ENCODE peak calls at places on chromosomes 2 and 18, in six cellular contexts. Y is fibroblast of lung, Z is A549, V is HL-60, I is GM06990, U is psoas muscle. K is an unnamed sample.

GRCh38 chr2:64291181-64291580 is 147.0 kb upstream of the PELI1 start:
- DNase-seq in Y (peak; percentile 69), Z (peak; percentile 31), V (no peak), I (no peak), U (no peak), K (peak; percentile 94)

GRCh38 chr2:222076978-222077690 is 221.7 kb downstream of the PAX3 start:
- DNase-seq in Y (no peak), Z (no peak), V (no peak), I (no peak), U (no peak), K (no peak)

GRCh38 chr2:233436691-233437438 is 82.6 kb downstream of the DGKD start:
- DNase-seq in Y (no peak), Z (no peak), V (no peak), I (no peak), U (no peak), K (no peak)

GRCh38 chr18:1513519-1513918 is 608.8 kb downstream of the ADCYAP1 start:
- DNase-seq in Y (no peak), Z (no peak), V (no peak), I (no peak), U (no peak), K (peak; percentile 8)

GRCh38 chr2:224281374-224281773 is 120.5 kb downstream of the FAM124B start:
- DNase-seq in Y (no peak), Z (no peak), V (no peak), I (no peak), U (no peak), K (no peak)

GRCh38 chr2:169928463-169928864 is 101.2 kb downstream of the UBR3 start:
- DNase-seq in Y (peak; percentile 74), Z (no peak), V (peak; percentile 10), I (peak; percentile 9), U (no peak), K (peak; percentile 77)

GRCh38 chr2:215171151-215171550 is 32.7 kb upstream of the ABCA12 start:
- DNase-seq in Y (peak; percentile 12), Z (no peak), V (no peak), I (no peak), U (no peak), K (peak; percentile 6)

GRCh38 chr2:144890828-144891227 is 370.9 kb upstream of the ZEB2 start:
- DNase-seq in Y (peak; percentile 56), Z (peak; percentile 2), V (no peak), I (no peak), U (no peak), K (peak; percentile 68)

GRCh38 chr2:1641498-1641897 is 102.8 kb downstream of the PXDN start:
- DNase-seq in Y (peak; percentile 32), Z (no peak), V (no peak), I (no peak), U (no peak), K (peak; percentile 26)

GRCh38 chr2:129462349-129462748 is 517.1 kb upstream of the RAB6C start:
- DNase-seq in Y (no peak), Z (no peak), V (no peak), I (no peak), U (no peak), K (no peak)

GRCh38 chr18:3283908-3284307 is 22.0 kb downstream of the MYL12B start:
- DNase-seq in Y (no peak), Z (no peak), V (no peak), I (no peak), U (no peak), K (no peak)

GRCh38 chr2:156803243-156803642 is 367.1 kb downstream of the GPD2 start:
- DNase-seq in Y (no peak), Z (no peak), V (no peak), I (no peak), U (no peak), K (no peak)

GRCh38 chr2:203225423-203226039 is 13.3 kb upstream of the CYP20A1 start:
- DNase-seq in Y (peak; percentile 13), Z (no peak), V (no peak), I (no peak), U (no peak), K (peak; percentile 45)

GRCh38 chr2:162677476-162677875 is 161.1 kb downstream of the KCNH7 start:
- DNase-seq in Y (no peak), Z (no peak), V (no peak), I (no peak), U (no peak), K (peak; percentile 27)

GRCh38 chr2:239471011-239471792 is 70.4 kb upstream of the HDAC4 start:
- DNase-seq in Y (no peak), Z (no peak), V (no peak), I (no peak), U (no peak), K (no peak)

GRCh38 chr2:1505031-1505441 is 91.8 kb downstream of the TPO start:
- DNase-seq in Y (no peak), Z (no peak), V (no peak), I (no peak), U (no peak), K (no peak)

GRCh38 chr2:13050764-13051163 is 334.0 kb downstream of the TRIB2 start:
- DNase-seq in Y (peak; percentile 80), Z (no peak), V (no peak), I (no peak), U (no peak), K (peak; percentile 46)

GRCh38 chr2:79622508-79622907 is 109.7 kb downstream of the CTNNA2 start:
- DNase-seq in Y (no peak), Z (no peak), V (no peak), I (no peak), U (no peak), K (no peak)

GRCh38 chr2:10347559-10347941 is 44.8 kb downstream of the HPCAL1 start:
- DNase-seq in Y (no peak), Z (no peak), V (no peak), I (no peak), U (peak; percentile 25), K (no peak)

GRCh38 chr2:159807183-159808037 is 9.4 kb upstream of the CD302 start:
- DNase-seq in Y (peak; percentile 61), Z (peak; percentile 57), V (no peak), I (no peak), U (no peak), K (peak; percentile 76)

GRCh38 chr2:237552911-237553310 is 13.5 kb upstream of the PRLH start:
- DNase-seq in Y (no peak), Z (no peak), V (no peak), I (no peak), U (no peak), K (no peak)

GRCh38 chr2:55761526-55761925 is 67.9 kb upstream of the PNPT1 start:
- DNase-seq in Y (peak; percentile 63), Z (no peak), V (no peak), I (no peak), U (no peak), K (peak; percentile 81)

DNA sequence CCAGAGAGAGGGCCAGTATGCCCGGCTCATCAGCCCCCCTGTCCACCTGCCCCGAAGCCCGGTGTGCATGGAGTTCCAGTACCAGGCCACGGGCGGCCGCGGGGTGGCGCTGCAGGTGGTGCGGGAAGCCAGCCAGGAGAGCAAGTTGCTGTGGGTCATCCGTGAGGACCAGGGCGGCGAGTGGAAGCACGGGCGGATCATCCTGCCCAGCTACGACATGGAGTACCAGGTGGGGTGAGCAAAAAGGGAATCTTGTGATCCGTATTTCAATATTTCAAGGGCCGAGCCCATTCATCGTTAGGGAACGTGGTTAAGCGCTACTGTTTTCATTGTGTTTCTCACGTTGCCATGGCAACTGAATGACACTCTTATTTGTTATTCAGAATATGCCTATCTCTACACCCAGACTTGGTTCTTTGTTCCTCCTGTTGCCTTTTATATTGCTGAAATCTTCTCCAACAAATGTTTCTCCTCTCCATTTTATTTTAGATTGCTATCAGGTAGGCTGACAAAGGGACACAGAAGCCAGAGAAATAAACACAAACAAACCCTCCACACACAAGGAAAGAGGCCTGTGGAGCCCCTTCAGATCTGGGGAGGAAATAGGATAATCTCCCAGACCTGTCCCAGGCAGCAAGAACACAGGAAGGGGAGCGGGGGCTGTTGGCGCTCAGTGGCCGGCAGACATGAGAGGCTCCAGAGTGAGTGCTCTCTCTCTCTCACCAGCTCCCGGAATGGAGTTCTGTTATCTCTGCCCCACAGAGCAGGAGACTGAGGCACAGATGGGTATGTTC is 81.6 kb downstream of the NRP2 start:
- DNase-seq in Y (peak; percentile 76), Z (peak; percentile 35), V (peak; percentile 6), I (peak; percentile 26), U (peak; percentile 62), K (peak; percentile 91)
- H3K4me3 ChIP-seq in Y (no peak overlapping the region), Z (no peak overlapping the region), V (no peak overlapping the region), I (no peak overlapping the region), U (no peak overlapping the region), K (no peak overlapping the region)

DNA sequence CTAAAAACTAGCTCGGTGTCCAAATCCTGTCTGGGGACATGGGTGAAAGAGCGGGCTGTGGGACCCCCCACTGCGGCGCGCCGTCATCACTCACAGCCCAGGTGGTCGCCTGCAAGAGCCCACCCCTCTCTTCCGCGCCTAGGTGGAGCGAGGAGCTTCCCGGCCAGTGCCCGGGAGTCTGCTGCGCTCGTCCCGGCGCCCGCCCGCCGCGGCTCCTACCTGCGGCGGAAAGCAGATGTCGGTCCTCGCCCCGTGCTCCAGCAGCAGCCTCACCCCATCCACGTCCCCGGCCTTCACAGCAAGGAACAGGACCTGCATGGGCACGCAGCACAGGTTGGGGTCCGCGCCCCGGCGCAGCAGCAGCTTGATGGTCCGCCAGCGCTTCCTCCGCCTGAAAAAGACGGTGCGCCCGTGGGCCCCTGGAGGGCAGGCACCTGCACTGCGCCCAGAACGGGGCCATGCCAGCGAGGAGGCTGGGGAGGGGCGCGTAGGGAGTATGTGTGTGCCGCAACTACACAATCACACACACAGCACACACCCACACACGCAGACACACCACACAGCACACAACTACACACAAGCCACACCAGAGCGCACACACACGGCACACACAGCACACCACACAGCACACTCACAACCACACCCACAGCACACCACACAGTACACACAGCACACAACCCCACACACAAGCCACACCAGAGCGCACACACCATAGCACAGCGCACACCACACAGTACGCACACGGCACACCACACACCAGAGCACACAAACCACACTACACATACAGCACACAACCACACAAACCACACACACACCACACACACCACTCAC is 37.4 kb downstream of the ANKMY1 start:
- DNase-seq in Y (no peak), Z (no peak), V (no peak), I (no peak), U (no peak), K (no peak)
- TF ChIP-seq CTCF in Y (no peak), Z (no peak), V (no peak), I (no peak), U (no peak), K (no peak)

DNA sequence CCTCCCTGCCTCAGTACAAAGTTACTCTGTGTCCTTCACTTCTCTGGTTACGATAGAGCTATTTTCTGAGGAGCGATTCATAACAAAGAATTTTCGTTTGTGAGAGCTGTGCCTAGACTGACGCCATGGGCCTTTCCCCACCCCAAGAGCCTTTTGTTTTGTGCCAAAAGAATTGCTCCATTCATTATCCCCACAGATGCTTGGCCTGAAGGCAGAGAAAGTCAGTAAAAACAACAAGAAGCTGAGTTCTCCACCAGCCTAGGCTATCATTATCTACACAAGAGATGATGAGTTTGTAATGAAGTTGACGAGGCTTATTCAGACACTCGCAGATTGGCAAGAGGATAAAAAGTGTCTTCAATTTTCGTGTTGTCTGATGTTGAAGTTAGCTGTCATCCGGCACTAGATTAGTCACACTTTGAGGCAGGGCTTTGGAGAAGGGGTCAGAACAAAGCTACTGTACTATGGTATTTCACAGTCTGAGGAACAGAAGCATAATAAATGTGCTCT is 278.3 kb upstream of the FIGN start:
- DNase-seq in Y (peak; percentile 8), Z (no peak), V (no peak), I (no peak), U (no peak), K (peak; percentile 4)
- H3K4me3 ChIP-seq in Y (no peak overlapping the region), Z (no peak overlapping the region), V (no peak overlapping the region), I (no peak overlapping the region), U (peak overlapping the region; percentile 30), K (no peak overlapping the region)

DNA sequence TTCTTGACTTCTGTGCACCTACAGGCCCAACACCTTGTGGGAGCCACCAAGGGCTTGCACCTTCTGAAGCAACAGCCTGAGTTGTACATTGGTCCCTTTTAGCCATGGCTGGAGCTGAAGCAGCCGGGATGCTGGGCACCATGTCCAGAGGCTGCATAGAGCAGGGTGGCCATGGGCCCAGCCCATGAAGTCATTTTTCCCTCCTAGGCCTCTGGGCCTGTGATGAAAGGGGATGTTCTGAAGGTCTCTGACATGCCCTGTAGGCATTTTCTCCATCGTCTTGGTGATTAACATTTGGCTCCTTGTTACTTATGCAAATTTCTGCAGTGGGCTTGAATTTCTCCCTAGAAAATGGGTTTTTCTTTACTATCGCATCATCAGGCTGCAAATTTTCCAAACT is 83.1 kb upstream of the ACVR1 start:
- DNase-seq in Y (no peak), Z (no peak), V (no peak), I (no peak), U (no peak), K (no peak)
- TF ChIP-seq CTCF in Y (no peak), Z (no peak), V (no peak), I (no peak), U (no peak), K (no peak)

K was measured in fibroblast of pulmonary artery.